ENCODE peak calls at places on chromosome 13, in seven cellular contexts. R, D, E, U, N, M and G are unnamed samples. For H3K4me1, the result is how much of the 10 kb centered on the place peaks cover.

GRCh38 chr13:51275101-51275500 is 52.9 kb downstream of the FAM124A start:
- DNase-seq in R (no peak), D (no peak), E (no peak), U (no peak), N (no peak), M (no peak), G (no peak)

GRCh38 chr13:44967656-44968451 is 21.4 kb downstream of the NUFIP1 start:
- DNase-seq in R (no peak), D (no peak), E (peak), U (peak), N (no peak), M (no peak), G (peak)

GRCh38 chr13:101149735-101150380 is 266.4 kb downstream of the NALCN start:
- DNase-seq in R (peak), D (no peak), E (peak), U (peak), N (peak), M (peak), G (peak)

GRCh38 chr13:51097353-51098043 is 13.6 kb downstream of the C13orf42 start:
- DNase-seq in R (peak), D (no peak), E (no peak), U (no peak), N (no peak), M (peak), G (no peak)

GRCh38 chr13:74443623-74444022 is 309.4 kb upstream of the KLF12 start:
- DNase-seq in R (no peak), D (peak), E (peak), U (peak), N (no peak), M (no peak), G (peak)

GRCh38 chr13:110592670-110593069 is 22.7 kb upstream of the NAXD start:
- DNase-seq in R (no peak), D (no peak), E (no peak), U (peak), N (no peak), M (no peak), G (no peak)

GRCh38 chr13:111875922-111876321 is 191.0 kb upstream of the SOX1 start:
- DNase-seq in R (no peak), D (no peak), E (no peak), U (no peak), N (no peak), M (no peak), G (no peak)

GRCh38 chr13:51739403-51740112 is 64.4 kb downstream of the DHRS12 start:
- DNase-seq in R (no peak), D (no peak), E (no peak), U (peak), N (no peak), M (no peak), G (no peak)

GRCh38 chr13:75468602-75469001 is 13.4 kb downstream of the TBC1D4 start:
- DNase-seq in R (no peak), D (no peak), E (no peak), U (no peak), N (no peak), M (no peak), G (no peak)

GRCh38 chr13:66077286-66077685 is 1152.8 kb downstream of the PCDH9 start:
- DNase-seq in R (no peak), D (no peak), E (peak), U (no peak), N (no peak), M (no peak), G (no peak)

GRCh38 chr13:112012004-112012704 is 54.8 kb upstream of the SOX1 start:
- DNase-seq in R (peak), D (peak), E (no peak), U (no peak), N (no peak), M (peak), G (no peak)

GRCh38 chr13:36848228-36848982 is 29.4 kb downstream of the RFXAP start:
- DNase-seq in R (peak), D (no peak), E (no peak), U (peak), N (peak), M (peak), G (peak)

GRCh38 chr13:114320065-114320464 is 5.8 kb downstream of the CHAMP1 start:
- DNase-seq in R (no peak), D (no peak), E (no peak), U (peak), N (no peak), M (no peak), G (no peak)

GRCh38 chr13:45796421-45796960 is 55.1 kb downstream of the SIAH3 start:
- DNase-seq in R (no peak), D (no peak), E (no peak), U (no peak), N (no peak), M (no peak), G (no peak)

GRCh38 chr13:23644527-23644926 is 74.3 kb downstream of the TNFRSF19 start:
- DNase-seq in R (no peak), D (no peak), E (peak), U (no peak), N (no peak), M (no peak), G (no peak)

GRCh38 chr13:110509971-110510786 is 51.3 kb downstream of the RAB20 start:
- DNase-seq in R (no peak), D (no peak), E (no peak), U (peak), N (no peak), M (no peak), G (no peak)

GRCh38 chr13:40275636-40276035 is 390.8 kb downstream of the FOXO1 start:
- DNase-seq in R (no peak), D (no peak), E (peak), U (peak), N (no peak), M (no peak), G (no peak)

GRCh38 chr13:57624565-57625435 is 6.7 kb upstream of the PCDH17 start:
- DNase-seq in R (peak), D (no peak), E (peak), U (peak), N (peak), M (peak), G (peak)

GRCh38 chr13:50129923-50130685 is 114.9 kb downstream of the KCNRG start:
- DNase-seq in R (peak), D (peak), E (peak), U (peak), N (peak), M (peak), G (no peak)

GRCh38 chr13:77516342-77516789 is 19.1 kb upstream of the SCEL start:
- DNase-seq in R (peak), D (no peak), E (peak), U (peak), N (peak), M (no peak), G (peak)

GRCh38 chr13:54241719-54242118 is 1213.1 kb downstream of the OLFM4 start:
- DNase-seq in R (no peak), D (no peak), E (no peak), U (no peak), N (peak), M (no peak), G (no peak)

GRCh38 chr13:106472621-106473020 is 62.8 kb downstream of the EFNB2 start:
- DNase-seq in R (no peak), D (no peak), E (no peak), U (no peak), N (no peak), M (no peak), G (no peak)

GRCh38 chr13:33918199-33918932 is 100.4 kb downstream of the RFC3 start:
- DNase-seq in R (no peak), D (peak), E (peak), U (peak), N (peak), M (peak), G (peak)

GRCh38 chr13:41995946-41996345 is 35.0 kb upstream of the VWA8 start:
- DNase-seq in R (no peak), D (no peak), E (peak), U (peak), N (no peak), M (no peak), G (no peak)

GRCh38 chr13:100887729-100888151 is 213.1 kb upstream of the TMTC4 start:
- DNase-seq in R (no peak), D (no peak), E (peak), U (peak), N (peak), M (no peak), G (peak)

GRCh38 chr13:23610187-23610576 is 40.0 kb downstream of the TNFRSF19 start:
- DNase-seq in R (no peak), D (no peak), E (peak), U (peak), N (no peak), M (no peak), G (no peak)

GRCh38 chr13:44104969-44105368 is 225.3 kb downstream of the LACC1 start:
- DNase-seq in R (no peak), D (no peak), E (no peak), U (no peak), N (no peak), M (no peak), G (no peak)

GRCh38 chr13:44710576-44710975 is 134.4 kb upstream of the TSC22D1 start:
- DNase-seq in R (no peak), D (peak), E (peak), U (peak), N (peak), M (no peak), G (peak)

GRCh38 chr13:51643882-51644281 is 59.6 kb downstream of the WDFY2 start:
- DNase-seq in R (no peak), D (no peak), E (peak), U (peak), N (peak), M (no peak), G (peak)

GRCh38 chr13:73039201-73040108 is 19.4 kb upstream of the KLF5 start:
- DNase-seq in R (peak), D (no peak), E (no peak), U (peak), N (no peak), M (no peak), G (no peak)

GRCh38 chr13:44220948-44221347 is 152.7 kb upstream of the SERP2 start:
- DNase-seq in R (no peak), D (no peak), E (no peak), U (no peak), N (no peak), M (peak), G (no peak)

GRCh38 chr13:100512422-100512821 is 76.2 kb downstream of the GGACT start:
- DNase-seq in R (no peak), D (peak), E (peak), U (no peak), N (no peak), M (no peak), G (no peak)

GRCh38 chr13:40164137-40164536 is 502.3 kb downstream of the FOXO1 start:
- DNase-seq in R (no peak), D (no peak), E (peak), U (peak), N (no peak), M (no peak), G (peak)

GRCh38 chr13:53254495-53254894 is 225.9 kb downstream of the OLFM4 start:
- DNase-seq in R (peak), D (no peak), E (no peak), U (peak), N (no peak), M (peak), G (no peak)

GRCh38 chr13:113211774-113212173 is 2.4 kb downstream of the CUL4A start:
- DNase-seq in R (peak), D (no peak), E (no peak), U (no peak), N (peak), M (peak), G (no peak)

GRCh38 chr13:41694902-41695301 is 237.6 kb downstream of the RGCC start:
- DNase-seq in R (no peak), D (no peak), E (peak), U (peak), N (peak), M (no peak), G (peak)

GRCh38 chr13:40585911-40586471 is 80.5 kb downstream of the FOXO1 start:
- DNase-seq in R (peak), D (no peak), E (peak), U (no peak), N (no peak), M (no peak), G (peak)

DNA sequence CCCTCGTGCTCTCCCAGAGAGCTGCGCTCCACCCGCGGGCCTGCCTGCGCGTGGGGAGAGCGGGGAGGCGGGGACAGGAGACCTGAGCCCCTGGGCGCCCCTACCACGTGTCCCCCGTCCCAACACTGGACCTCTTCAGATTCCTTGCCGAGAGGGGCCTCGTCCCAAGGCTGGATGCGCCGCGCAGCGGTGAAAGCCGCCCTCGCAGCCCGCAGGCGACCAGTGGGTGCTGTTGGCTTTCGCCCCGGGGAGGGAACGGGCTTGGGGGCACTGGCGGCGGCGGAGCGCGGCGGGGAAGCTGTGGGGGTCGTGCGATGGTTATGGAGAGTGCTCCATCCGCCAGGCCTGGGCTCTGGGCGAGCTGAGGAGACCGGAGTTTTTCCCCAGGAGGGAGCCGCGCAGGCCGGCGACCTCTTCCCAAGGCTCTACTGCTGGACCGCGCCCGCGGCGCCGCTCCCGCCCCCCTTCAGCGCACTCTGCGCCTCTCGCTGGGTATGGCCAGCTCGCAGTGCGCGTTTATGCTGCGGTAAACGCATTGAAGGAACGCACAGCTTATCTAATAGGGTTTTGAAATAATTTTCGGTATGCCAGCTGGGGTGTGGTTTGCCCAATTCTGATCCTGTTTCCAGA is 17.2 kb upstream of the RNF17 start:
- DNase-seq in R (peak), D (no peak), E (no peak), U (peak), N (peak), M (peak), G (no peak)
- TF ChIP-seq EZH2 in R (peak), D (no peak), E (peak), U (no peak), N (peak), M (peak), G (peak)

DNA sequence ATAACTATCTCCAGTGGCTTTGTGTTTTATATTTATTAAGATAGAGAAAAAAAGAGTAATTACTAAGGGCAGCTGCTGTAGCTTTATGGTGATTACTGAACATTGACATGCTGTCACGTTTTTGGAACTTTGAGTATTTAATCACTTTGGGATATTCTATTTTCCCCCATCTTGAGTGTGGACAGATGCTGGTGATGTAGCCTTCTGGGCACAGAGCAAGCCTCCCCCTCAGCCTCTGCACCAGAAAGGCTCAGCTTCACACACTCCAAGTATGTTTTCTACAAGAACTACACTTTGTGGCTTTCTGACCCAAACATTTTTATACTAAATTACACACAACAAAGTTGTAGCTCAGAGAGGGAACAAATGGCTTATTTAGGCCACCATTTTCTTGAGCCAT is 1.1 kb downstream of the ALOX5AP start:
- DNase-seq in R (no peak), D (no peak), E (no peak), U (no peak), N (no peak), M (no peak), G (no peak)
- H3K4me1 ChIP-seq in R (under half), D (half or more), E (under half), U (under half), N (under half), M (under half), G (under half)

DNA sequence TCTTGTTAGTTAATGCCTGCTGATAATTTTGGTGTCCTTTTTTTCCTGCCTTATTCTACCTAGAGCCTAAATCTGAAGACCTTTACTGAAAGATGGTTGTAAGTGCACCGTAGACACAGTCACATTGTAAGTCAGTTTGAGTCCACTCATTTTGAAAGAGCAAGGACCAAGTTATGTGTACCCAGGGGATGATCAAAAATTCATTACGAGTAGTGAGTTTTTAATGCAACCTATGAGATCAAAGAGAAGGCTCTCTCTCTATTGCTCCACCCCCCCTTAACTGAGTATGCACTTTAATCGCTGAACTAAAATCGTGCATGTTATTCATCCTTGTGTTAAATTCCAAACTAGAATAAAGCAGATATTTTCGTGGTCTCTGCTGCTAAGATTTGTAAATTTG is 1.8 kb downstream of the RAP2A start:
- DNase-seq in R (no peak), D (no peak), E (peak), U (peak), N (no peak), M (no peak), G (peak)
- TF ChIP-seq EZH2 in R (no peak), D (no peak), E (no peak), U (no peak), N (no peak), M (no peak), G (no peak)

DNA sequence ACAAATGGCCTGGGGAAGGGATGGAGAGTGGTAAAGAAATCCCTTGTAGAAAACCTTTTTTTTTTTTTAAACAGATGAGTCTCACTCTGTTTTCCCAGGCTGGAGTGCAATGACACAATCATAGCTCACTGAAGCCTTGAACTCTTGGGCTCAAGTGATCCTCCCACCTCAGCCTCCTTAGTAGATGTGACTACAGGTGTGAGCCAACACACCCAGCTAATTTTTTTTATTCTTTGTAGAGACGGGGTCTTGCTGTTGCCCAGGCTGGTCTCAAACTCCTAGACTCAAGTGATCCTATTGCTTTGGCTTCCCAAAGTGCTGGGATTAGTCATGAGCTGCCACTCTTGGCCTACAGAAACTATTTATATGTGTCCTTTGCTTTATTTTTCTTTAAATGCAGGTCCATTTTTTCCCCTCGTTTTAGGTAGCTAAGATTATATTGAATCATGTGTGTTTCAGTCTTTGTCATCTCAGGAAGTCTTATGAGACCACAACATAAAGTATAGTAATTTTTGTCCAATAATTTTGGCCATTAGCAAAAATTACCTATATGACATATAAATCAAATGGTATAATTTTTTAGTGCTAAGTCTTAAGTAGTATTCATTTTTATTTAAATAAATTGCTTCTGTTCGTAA is 10.5 kb downstream of the LPAR6 start:
- DNase-seq in R (no peak), D (no peak), E (no peak), U (peak), N (no peak), M (no peak), G (no peak)
- H3K4me1 ChIP-seq in R (under half), D (under half), E (under half), U (half or more), N (under half), M (under half), G (under half)

GRCh38 chr13:27189192-27189591 is 17.6 kb upstream of the USP12 start:
- DNase-seq in R (no peak), D (no peak), E (no peak), U (no peak), N (no peak), M (no peak), G (peak)

GRCh38 chr13:27194895-27195764 is 23.5 kb upstream of the USP12 start:
- DNase-seq in R (peak), D (peak), E (peak), U (peak), N (peak), M (peak), G (peak)

GRCh38 chr13:27188239-27188638 is 16.6 kb upstream of the USP12 start:
- DNase-seq in R (no peak), D (no peak), E (no peak), U (no peak), N (no peak), M (no peak), G (no peak)

GRCh38 chr13:27194209-27194608 is 22.6 kb upstream of the USP12 start:
- DNase-seq in R (no peak), D (no peak), E (peak), U (peak), N (no peak), M (no peak), G (no peak)

DNA sequence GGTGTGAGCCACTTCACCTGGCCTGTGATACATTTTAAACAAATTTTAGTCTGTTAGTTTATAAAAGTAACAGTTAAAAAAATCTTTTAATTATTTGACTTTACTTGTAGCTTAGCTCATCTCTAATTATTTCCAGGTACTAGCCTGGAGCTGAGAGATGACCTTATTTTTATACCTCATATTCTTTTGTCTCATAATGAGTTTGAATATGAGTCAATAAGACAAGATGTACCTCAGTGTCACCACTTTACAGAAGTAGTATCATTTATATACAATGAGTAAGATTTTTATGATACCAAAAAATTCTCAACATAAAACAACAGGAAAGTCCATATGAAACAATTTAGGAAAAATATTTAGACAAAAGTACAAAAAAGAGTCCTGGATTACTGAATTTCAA is 21.3 kb upstream of the USP12 start:
- DNase-seq in R (no peak), D (no peak), E (no peak), U (no peak), N (no peak), M (no peak), G (no peak)
- TF ChIP-seq EZH2 in R (no peak), D (no peak), E (no peak), U (no peak), N (no peak), M (no peak), G (no peak)

GRCh38 chr13:98495627-98496238 is 81.2 kb downstream of the STK24 start:
- DNase-seq in R (no peak), D (no peak), E (peak), U (peak), N (no peak), M (peak), G (no peak)
- H3K4me1 ChIP-seq in R (under half), D (under half), E (under half), U (under half), N (under half), M (half or more), G (under half)

GRCh38 chr13:27971776-27972618 is 2.9 kb upstream of the CDX2 start:
- DNase-seq in R (no peak), D (no peak), E (no peak), U (no peak), N (no peak), M (no peak), G (no peak)
- TF ChIP-seq EZH2 in R (peak), D (no peak), E (no peak), U (no peak), N (no peak), M (no peak), G (no peak)

GRCh38 chr13:30353060-30353459 is 45.7 kb upstream of the KATNAL1 start:
- DNase-seq in R (no peak), D (no peak), E (no peak), U (no peak), N (no peak), M (no peak), G (no peak)
- H3K4me1 ChIP-seq in R (under half), D (under half), E (under half), U (under half), N (under half), M (under half), G (under half)